ENCODE peak calls at places on chromosomes 12 and 14, in five cellular contexts. F, W, E, D and M are unnamed samples.

GRCh38 chr12:121765573-121765972 is 27.9 kb downstream of the RHOF start:
- DNase-seq in F (no peak), W (no peak), E (no peak), D (no peak), M (no peak)

GRCh38 chr14:104514156-104514848 is 65.3 kb upstream of the C14orf180 start:
- DNase-seq in F (no peak), W (no peak), E (no peak), D (no peak), M (no peak)

GRCh38 chr14:105944632-105945610 is 418.5 kb downstream of the TMEM121 start:
- DNase-seq in F (peak; percentile 21), W (peak; percentile 57), E (peak; percentile 87), D (no peak), M (peak; percentile 85)

GRCh38 chr12:128607606-128608005 is 216.2 kb downstream of the SLC15A4 start:
- DNase-seq in F (no peak), W (no peak), E (no peak), D (no peak), M (no peak)

GRCh38 chr14:24605435-24606190 is 3.9 kb downstream of the GZMH start:
- DNase-seq in F (peak; percentile 62), W (peak; percentile 73), E (peak; percentile 82), D (no peak), M (peak; percentile 87)

GRCh38 chr14:81990312-81990761 is 456.7 kb upstream of the SEL1L start:
- DNase-seq in F (peak; percentile 57), W (peak; percentile 51), E (peak; percentile 37), D (no peak), M (peak; percentile 57)

GRCh38 chr12:13135336-13136178 is 32.1 kb upstream of the GSG1 start:
- DNase-seq in F (no peak), W (no peak), E (no peak), D (peak; percentile 49), M (no peak)

GRCh38 chr14:99508896-99509629 is 27.9 kb downstream of the CCNK start:
- DNase-seq in F (no peak), W (no peak), E (no peak), D (no peak), M (no peak)

GRCh38 chr14:23169622-23170021 is 13.8 kb downstream of the SLC7A8 start:
- DNase-seq in F (no peak), W (no peak), E (no peak), D (no peak), M (no peak)

GRCh38 chr14:68939893-68940613 is 39.0 kb downstream of the ACTN1 start:
- DNase-seq in F (no peak), W (no peak), E (no peak), D (no peak), M (no peak)

GRCh38 chr14:73476451-73476905 is 14.3 kb upstream of the RIOX1 start:
- DNase-seq in F (no peak), W (no peak), E (no peak), D (no peak), M (no peak)

GRCh38 chr14:43438056-43438455 is 1069.0 kb downstream of the FSCB start:
- DNase-seq in F (no peak), W (peak; percentile 27), E (no peak), D (no peak), M (no peak)

GRCh38 chr12:104219908-104220404 is 4.4 kb downstream of the TXNRD1 start:
- DNase-seq in F (peak; percentile 30), W (peak; percentile 68), E (peak; percentile 64), D (no peak), M (peak; percentile 74)

GRCh38 chr14:95784137-95784536 is 70.2 kb upstream of the TCL1A start:
- DNase-seq in F (peak; percentile 20), W (no peak), E (no peak), D (no peak), M (peak; percentile 34)

GRCh38 chr12:98796745-98797144 is 151.7 kb downstream of the APAF1 start:
- DNase-seq in F (no peak), W (no peak), E (no peak), D (no peak), M (no peak)

GRCh38 chr12:126676426-126676825 is 1590.5 kb upstream of the TMEM132C start:
- DNase-seq in F (no peak), W (no peak), E (no peak), D (no peak), M (no peak)

GRCh38 chr14:91204657-91205056 is 39.8 kb downstream of the GPR68 start:
- DNase-seq in F (no peak), W (no peak), E (no peak), D (no peak), M (no peak)

GRCh38 chr12:13573698-13574321 is 377.3 kb downstream of the EMP1 start:
- DNase-seq in F (no peak), W (no peak), E (no peak), D (no peak), M (no peak)

GRCh38 chr12:75404231-75404630 is 13.3 kb downstream of the GLIPR1L2 start:
- DNase-seq in F (no peak), W (no peak), E (no peak), D (no peak), M (no peak)

GRCh38 chr14:53953828-53954550 is 2.6 kb downstream of the BMP4 start:
- DNase-seq in F (no peak), W (peak; percentile 70), E (peak; percentile 8), D (no peak), M (peak; percentile 37)

GRCh38 chr12:4027412-4027811 is 154.2 kb upstream of the PARP11 start:
- DNase-seq in F (no peak), W (no peak), E (peak; percentile 60), D (no peak), M (peak; percentile 70)

GRCh38 chr12:107778383-107779015 is 4.0 kb downstream of the ASCL4 start:
- DNase-seq in F (no peak), W (no peak), E (no peak), D (no peak), M (no peak)

GRCh38 chr12:40152783-40153383 is 47.0 kb upstream of the SLC2A13 start:
- DNase-seq in F (peak; percentile 52), W (peak; percentile 61), E (peak; percentile 50), D (peak; percentile 36), M (peak; percentile 69)

GRCh38 chr12:26274441-26275312 is 79.3 kb downstream of the SSPN start:
- DNase-seq in F (peak; percentile 97), W (peak; percentile 97), E (peak; percentile 62), D (peak; percentile 40), M (peak; percentile 36)

GRCh38 chr12:58750484-58750883 is 169.8 kb downstream of the LRIG3 start:
- DNase-seq in F (no peak), W (no peak), E (no peak), D (no peak), M (no peak)

GRCh38 chr12:62522984-62523383 is 56.4 kb downstream of the MON2 start:
- DNase-seq in F (no peak), W (no peak), E (no peak), D (no peak), M (no peak)

GRCh38 chr12:121590476-121591143 is 9.8 kb upstream of the KDM2B start:
- DNase-seq in F (no peak), W (no peak), E (peak; percentile 70), D (no peak), M (peak; percentile 77)

GRCh38 chr12:32400114-32400672 is 835 bp downstream of the FGD4 start:
- DNase-seq in F (no peak), W (no peak), E (no peak), D (no peak), M (no peak)

GRCh38 chr14:47346849-47347248 is 328.6 kb downstream of the MDGA2 start:
- DNase-seq in F (no peak), W (no peak), E (no peak), D (no peak), M (no peak)

GRCh38 chr12:58961906-58962305 is 41.6 kb upstream of the LRIG3 start:
- DNase-seq in F (no peak), W (no peak), E (no peak), D (no peak), M (no peak)